ENCODE peak calls at places on chromosomes 5 and 9, in six cellular contexts. X is pancreas; Z is choroid plexus epithelial cell; S is cardiac fibroblast; W is CD8-positive, alpha-beta T cell; D is WERI-Rb-1. C is an unnamed sample.

GRCh38 chr9:124894741-124895170 is 32.8 kb downstream of the ARPC5L start:
- DNase-seq in D (peak), W (peak), S (peak), Z (peak), X (no peak), C (peak)

GRCh38 chr5:172274951-172275753 is 8.4 kb downstream of the UBTD2 start:
- DNase-seq in W (peak), S (peak), D (no peak), X (no peak), Z (peak), C (no peak)

GRCh38 chr9:129617167-129617566 is 3.7 kb downstream of the C9orf50 start:
- DNase-seq in S (peak), D (peak), X (no peak), Z (peak), W (no peak), C (no peak)

GRCh38 chr9:35464056-35465025 is 25.6 kb upstream of the RUSC2 start:
- DNase-seq in D (no peak), S (peak), Z (peak), W (no peak), X (no peak), C (no peak)

GRCh38 chr9:78439192-78439865 is 142.4 kb downstream of the PSAT1 start:
- DNase-seq in D (peak), S (peak), W (peak), Z (peak), X (peak), C (peak)

GRCh38 chr9:133075925-133076324 is 14.1 kb downstream of the CEL start:
- DNase-seq in D (no peak), W (no peak), X (no peak), Z (peak), S (peak), C (no peak)

GRCh38 chr9:113941056-113941455 is 64.9 kb downstream of the ZNF618 start:
- DNase-seq in S (peak), W (no peak), X (no peak), Z (peak), D (no peak), C (no peak)

GRCh38 chr9:18185196-18185595 is 288.8 kb upstream of the ADAMTSL1 start:
- DNase-seq in X (no peak), D (no peak), S (no peak), W (no peak), Z (no peak), C (no peak)

GRCh38 chr5:140168371-140168770 is 6.6 kb upstream of the CYSTM1 start:
- DNase-seq in Z (no peak), S (no peak), X (no peak), D (no peak), W (no peak), C (no peak)
- TF ChIP-seq CTCF in Z (no peak), S (no peak), X (no peak), D (no peak), W (no peak), C (no peak)

DNA sequence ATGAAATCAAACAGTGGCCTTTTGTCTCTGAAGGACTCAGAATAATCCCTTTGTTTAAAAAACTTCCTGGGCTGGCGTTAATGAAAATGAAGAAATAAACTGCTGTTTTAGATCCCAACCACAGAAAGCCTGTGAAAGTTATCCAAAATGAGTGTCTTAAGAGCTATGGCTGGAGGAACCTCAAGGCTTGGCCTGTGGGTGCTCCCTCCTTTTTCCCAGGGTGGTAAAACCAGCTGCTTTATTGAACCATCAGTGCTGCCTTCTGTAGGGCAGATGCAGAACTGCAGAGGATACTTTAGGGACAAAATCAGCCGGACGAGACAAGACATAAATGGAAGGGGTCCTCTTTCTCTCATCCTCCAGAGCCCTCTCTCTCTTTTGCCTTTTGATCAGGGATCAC is 100.9 kb downstream of the SMARCA2 start:
- DNase-seq in D (peak), S (peak), X (no peak), Z (peak), W (no peak), C (peak)
- TF ChIP-seq CTCF in D (peak), S (peak), X (no peak), Z (peak), W (peak), C (peak)

GRCh38 chr5:115387816-115388215 is 91.4 kb upstream of the CCDC112 start:
- DNase-seq in D (no peak), X (no peak), W (no peak), S (no peak), Z (no peak), C (no peak)

GRCh38 chr5:115391780-115392179 is 95.3 kb upstream of the CCDC112 start:
- DNase-seq in Z (no peak), W (no peak), X (no peak), S (no peak), D (no peak), C (no peak)

GRCh38 chr5:115389074-115389798 is 92.8 kb upstream of the CCDC112 start:
- DNase-seq in S (no peak), Z (peak), X (no peak), W (no peak), D (peak), C (no peak)

GRCh38 chr5:115392611-115393010 is 96.2 kb upstream of the CCDC112 start:
- DNase-seq in D (no peak), W (no peak), Z (no peak), S (no peak), X (no peak), C (no peak)

DNA sequence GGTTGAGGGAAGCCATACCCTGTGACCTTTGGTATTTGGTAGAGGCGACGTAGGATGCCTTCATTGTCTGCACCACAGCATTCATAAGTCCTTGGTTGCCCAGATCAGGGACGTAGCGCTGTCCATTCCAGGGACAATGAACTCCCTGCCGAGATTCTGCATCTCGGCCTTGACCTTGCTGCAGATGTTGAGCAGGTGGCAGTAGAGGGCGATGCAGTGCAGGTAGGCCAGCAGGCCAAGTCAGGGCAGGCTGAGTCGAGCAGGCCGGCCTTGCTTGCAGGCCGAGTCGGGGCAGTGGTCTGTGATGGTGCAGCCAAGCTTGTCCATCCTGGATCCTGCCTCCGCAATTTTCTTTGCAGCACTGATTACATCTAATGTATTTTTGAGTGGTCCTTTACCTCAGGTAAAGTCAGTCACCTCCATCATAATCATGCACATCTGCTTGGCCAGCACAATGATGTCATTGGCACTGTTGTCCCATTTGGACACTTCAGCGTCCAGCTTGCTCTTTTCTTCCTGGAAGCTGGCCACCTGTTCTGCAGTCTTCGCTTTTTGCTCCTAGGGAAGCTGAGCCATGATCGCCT is 93.4 kb upstream of the CCDC112 start:
- DNase-seq in W (no peak), S (no peak), Z (no peak), D (peak), X (no peak), C (no peak)
- TF ChIP-seq CTCF in W (no peak), S (no peak), Z (no peak), D (peak), X (no peak), C (no peak)

GRCh38 chr5:151219789-151220188 is 4.1 kb downstream of the CCDC69 start:
- DNase-seq in D (no peak), S (no peak), W (no peak), Z (peak), X (no peak), C (no peak)
- TF ChIP-seq CTCF in D (peak), S (peak), W (no peak), Z (peak), X (no peak), C (no peak)

C was measured in glutamatergic neuron.